ENCODE peak calls at places on chromosomes 16 and 17, in nine cellular contexts. One of them, this sample, is unnamed.

GRCh38 chr16:54591816-54592246 is 305.2 kb upstream of the IRX3 start:
- DNase-seq in H1: peak
- DNase-seq in lower lobe of right lung: no peak
- DNase-seq in RWPE2: no peak
- DNase-seq in colonic mucosa: no peak
- DNase-seq in HFFc6: no peak
- DNase-seq in ascending aorta: no peak
- DNase-seq in GM12865: no peak
- DNase-seq in AG10803: no peak
- DNase-seq in this sample: no peak

GRCh38 chr16:75301804-75302203 is 50.4 kb upstream of the BCAR1 start:
- DNase-seq in RWPE2: no peak
- DNase-seq in ascending aorta: no peak
- DNase-seq in H1: no peak
- DNase-seq in colonic mucosa: no peak
- DNase-seq in GM12865: no peak
- DNase-seq in AG10803: peak
- DNase-seq in HFFc6: peak
- DNase-seq in lower lobe of right lung: no peak
- DNase-seq in this sample: no peak

GRCh38 chr16:66419527-66419926 is 7.6 kb upstream of the BEAN1 start:
- DNase-seq in HFFc6: no peak
- DNase-seq in lower lobe of right lung: no peak
- DNase-seq in colonic mucosa: no peak
- DNase-seq in ascending aorta: no peak
- DNase-seq in RWPE2: no peak
- DNase-seq in AG10803: no peak
- DNase-seq in GM12865: no peak
- DNase-seq in H1: no peak
- DNase-seq in this sample: no peak

GRCh38 chr17:63290784-63291183 is 155.3 kb downstream of the CYB561 start:
- DNase-seq in colonic mucosa: no peak
- DNase-seq in GM12865: no peak
- DNase-seq in lower lobe of right lung: no peak
- DNase-seq in ascending aorta: no peak
- DNase-seq in RWPE2: no peak
- DNase-seq in H1: no peak
- DNase-seq in HFFc6: no peak
- DNase-seq in AG10803: no peak
- DNase-seq in this sample: no peak

GRCh38 chr17:20028436-20028835 is 19.3 kb downstream of the SPECC1 start:
- DNase-seq in AG10803: peak
- DNase-seq in ascending aorta: no peak
- DNase-seq in lower lobe of right lung: no peak
- DNase-seq in RWPE2: no peak
- DNase-seq in GM12865: no peak
- DNase-seq in H1: no peak
- DNase-seq in colonic mucosa: no peak
- DNase-seq in HFFc6: no peak
- DNase-seq in this sample: no peak

GRCh38 chr17:28174352-28175046 is 132.0 kb downstream of the NLK start:
- DNase-seq in GM12865: peak
- DNase-seq in RWPE2: no peak
- DNase-seq in lower lobe of right lung: no peak
- DNase-seq in H1: no peak
- DNase-seq in HFFc6: no peak
- DNase-seq in AG10803: no peak
- DNase-seq in colonic mucosa: no peak
- DNase-seq in ascending aorta: no peak
- DNase-seq in this sample: no peak

GRCh38 chr17:35191001-35191695 is 3.0 kb downstream of the SLC35G3 start:
- DNase-seq in lower lobe of right lung: no peak
- DNase-seq in AG10803: no peak
- DNase-seq in ascending aorta: no peak
- DNase-seq in colonic mucosa: no peak
- DNase-seq in H1: no peak
- DNase-seq in GM12865: no peak
- DNase-seq in HFFc6: no peak
- DNase-seq in RWPE2: no peak
- DNase-seq in this sample: no peak

GRCh38 chr16:10817514-10817913 is 1.1 kb downstream of the TVP23A start:
- DNase-seq in RWPE2: no peak
- DNase-seq in lower lobe of right lung: no peak
- DNase-seq in colonic mucosa: no peak
- DNase-seq in HFFc6: no peak
- DNase-seq in H1: no peak
- DNase-seq in GM12865: no peak
- DNase-seq in AG10803: no peak
- DNase-seq in ascending aorta: no peak
- DNase-seq in this sample: no peak

GRCh38 chr17:81599719-81600486 is 37.0 kb downstream of the NPLOC4 start:
- DNase-seq in RWPE2: no peak
- DNase-seq in AG10803: peak
- DNase-seq in HFFc6: peak
- DNase-seq in H1: no peak
- DNase-seq in lower lobe of right lung: no peak
- DNase-seq in ascending aorta: no peak
- DNase-seq in colonic mucosa: no peak
- DNase-seq in GM12865: no peak
- DNase-seq in this sample: no peak

GRCh38 chr16:21162661-21163151 is 4.2 kb downstream of the LDAF1 start:
- DNase-seq in ascending aorta: no peak
- DNase-seq in HFFc6: no peak
- DNase-seq in colonic mucosa: no peak
- DNase-seq in lower lobe of right lung: no peak
- DNase-seq in RWPE2: no peak
- DNase-seq in GM12865: no peak
- DNase-seq in AG10803: peak
- DNase-seq in H1: no peak
- DNase-seq in this sample: no peak

GRCh38 chr17:1752425-1752941 is 9.4 kb upstream of the SERPINF1 start:
- DNase-seq in RWPE2: peak
- DNase-seq in AG10803: no peak
- DNase-seq in colonic mucosa: no peak
- DNase-seq in GM12865: no peak
- DNase-seq in HFFc6: no peak
- DNase-seq in lower lobe of right lung: peak
- DNase-seq in ascending aorta: no peak
- DNase-seq in H1: no peak
- DNase-seq in this sample: no peak

GRCh38 chr16:23500212-23500865 is 10.0 kb downstream of the GGA2 start:
- DNase-seq in colonic mucosa: peak
- DNase-seq in AG10803: no peak
- DNase-seq in HFFc6: no peak
- DNase-seq in RWPE2: no peak
- DNase-seq in lower lobe of right lung: peak
- DNase-seq in ascending aorta: no peak
- DNase-seq in GM12865: no peak
- DNase-seq in H1: no peak
- DNase-seq in this sample: no peak

GRCh38 chr17:28384281-28385036 is 13.0 kb downstream of the SARM1 start:
- DNase-seq in ascending aorta: peak
- DNase-seq in GM12865: no peak
- DNase-seq in HFFc6: no peak
- DNase-seq in colonic mucosa: peak
- DNase-seq in lower lobe of right lung: peak
- DNase-seq in RWPE2: no peak
- DNase-seq in AG10803: peak
- DNase-seq in H1: no peak
- DNase-seq in this sample: no peak

GRCh38 chr16:86061771-86062170 is 162.8 kb downstream of the IRF8 start:
- DNase-seq in lower lobe of right lung: no peak
- DNase-seq in AG10803: no peak
- DNase-seq in colonic mucosa: no peak
- DNase-seq in RWPE2: peak
- DNase-seq in GM12865: no peak
- DNase-seq in ascending aorta: no peak
- DNase-seq in HFFc6: no peak
- DNase-seq in H1: no peak
- DNase-seq in this sample: no peak

DNA sequence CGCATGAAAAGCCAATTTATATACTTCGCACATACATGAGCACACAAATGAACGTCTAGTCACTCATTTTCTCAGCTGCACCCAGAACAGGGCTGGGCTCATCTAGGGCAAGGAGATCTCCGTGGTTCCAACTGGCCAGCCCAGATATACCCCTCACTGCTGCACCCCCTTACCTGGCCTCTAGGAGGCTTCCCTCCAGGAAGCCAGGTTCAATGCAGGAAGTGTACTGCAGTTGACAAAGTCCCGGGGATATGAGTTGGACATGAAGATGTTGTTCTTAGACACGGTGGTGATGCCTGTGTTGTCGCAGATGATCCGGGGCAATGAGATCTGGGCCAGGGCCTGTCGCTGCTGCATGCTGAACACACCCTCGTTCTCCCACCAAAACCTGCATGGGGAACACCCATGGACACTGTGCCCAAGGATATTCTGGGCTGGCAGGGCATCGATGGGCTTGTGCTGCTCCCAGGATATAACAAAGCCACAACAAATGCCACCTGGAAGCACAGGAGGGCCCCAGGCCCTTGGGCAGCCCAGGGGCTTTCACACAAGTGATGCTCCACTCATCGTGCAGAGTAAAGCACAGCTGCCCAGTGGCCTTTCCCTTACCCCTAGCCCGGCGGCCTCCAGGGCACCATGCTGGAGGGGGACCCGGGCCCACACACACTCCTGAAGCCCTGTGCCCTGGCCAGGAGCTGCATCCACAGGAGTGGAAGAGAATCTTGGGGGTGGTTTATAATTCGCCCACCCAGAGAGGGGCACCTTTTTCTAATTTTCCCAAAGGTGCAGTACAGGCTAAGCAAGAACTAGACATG is 10.1 kb downstream of the MPO start:
- DNase-seq in H1: no peak
- DNase-seq in AG10803: no peak
- DNase-seq in colonic mucosa: no peak
- DNase-seq in ascending aorta: no peak
- DNase-seq in GM12865: no peak
- DNase-seq in HFFc6: no peak
- DNase-seq in lower lobe of right lung: no peak
- DNase-seq in RWPE2: no peak
- DNase-seq in this sample: no peak
- TF ChIP-seq CTCF in H1: peak
- TF ChIP-seq CTCF in AG10803: no peak
- TF ChIP-seq CTCF in colonic mucosa: no peak
- TF ChIP-seq CTCF in ascending aorta: no peak
- TF ChIP-seq CTCF in GM12865: peak
- TF ChIP-seq CTCF in HFFc6: peak
- TF ChIP-seq CTCF in lower lobe of right lung: no peak
- TF ChIP-seq CTCF in RWPE2: no peak
- TF ChIP-seq CTCF in this sample: peak

DNA sequence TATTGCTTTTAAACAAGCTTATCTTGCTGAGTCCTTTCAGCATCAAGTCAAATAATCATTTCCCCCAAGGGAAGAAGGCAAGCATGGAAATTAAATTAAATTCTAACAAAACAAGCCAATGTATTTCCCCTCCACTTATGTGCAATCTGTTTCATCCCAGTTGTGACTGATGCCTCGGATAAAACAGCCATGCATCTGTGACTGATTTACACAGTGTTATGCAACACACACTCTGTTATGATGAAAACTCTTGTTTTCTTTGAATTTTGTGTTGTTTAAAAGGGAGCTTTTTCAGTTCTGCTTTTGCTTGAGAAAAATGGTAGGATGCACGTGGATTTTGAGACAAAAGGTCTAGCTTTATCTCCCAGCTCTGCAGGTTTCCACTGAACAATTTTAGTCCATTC is 32.6 kb downstream of the TMEM100 start:
- DNase-seq in HFFc6: no peak
- DNase-seq in H1: no peak
- DNase-seq in GM12865: no peak
- DNase-seq in RWPE2: no peak
- DNase-seq in colonic mucosa: no peak
- DNase-seq in ascending aorta: no peak
- DNase-seq in AG10803: peak
- DNase-seq in lower lobe of right lung: no peak
- DNase-seq in this sample: no peak
- TF ChIP-seq CTCF in HFFc6: no peak
- TF ChIP-seq CTCF in H1: no peak
- TF ChIP-seq CTCF in GM12865: no peak
- TF ChIP-seq CTCF in RWPE2: no peak
- TF ChIP-seq CTCF in colonic mucosa: no peak
- TF ChIP-seq CTCF in ascending aorta: no peak
- TF ChIP-seq CTCF in AG10803: no peak
- TF ChIP-seq CTCF in lower lobe of right lung: no peak
- TF ChIP-seq CTCF in this sample: no peak

GRCh38 chr17:61397086-61397842 is 2.4 kb upstream of the TBX2 start:
- DNase-seq in colonic mucosa: no peak
- DNase-seq in lower lobe of right lung: peak
- DNase-seq in ascending aorta: no peak
- DNase-seq in HFFc6: no peak
- DNase-seq in AG10803: no peak
- DNase-seq in GM12865: no peak
- DNase-seq in H1: no peak
- DNase-seq in RWPE2: no peak
- DNase-seq in this sample: no peak
- TF ChIP-seq CTCF in colonic mucosa: no peak
- TF ChIP-seq CTCF in lower lobe of right lung: no peak
- TF ChIP-seq CTCF in ascending aorta: no peak
- TF ChIP-seq CTCF in HFFc6: peak
- TF ChIP-seq CTCF in AG10803: no peak
- TF ChIP-seq CTCF in GM12865: no peak
- TF ChIP-seq CTCF in H1: no peak
- TF ChIP-seq CTCF in RWPE2: no peak
- TF ChIP-seq CTCF in this sample: no peak

GRCh38 chr16:1091992-1092552 is 4.0 kb downstream of the C1QTNF8 start:
- DNase-seq in GM12865: no peak
- DNase-seq in lower lobe of right lung: no peak
- DNase-seq in ascending aorta: no peak
- DNase-seq in HFFc6: no peak
- DNase-seq in RWPE2: no peak
- DNase-seq in colonic mucosa: no peak
- DNase-seq in AG10803: no peak
- DNase-seq in H1: no peak
- DNase-seq in this sample: no peak

GRCh38 chr16:1094124-1094479 is 1.9 kb downstream of the C1QTNF8 start:
- DNase-seq in ascending aorta: no peak
- DNase-seq in AG10803: no peak
- DNase-seq in GM12865: no peak
- DNase-seq in RWPE2: no peak
- DNase-seq in lower lobe of right lung: no peak
- DNase-seq in H1: no peak
- DNase-seq in HFFc6: no peak
- DNase-seq in colonic mucosa: no peak
- DNase-seq in this sample: no peak

GRCh38 chr16:1095450-1096163 is 437 bp downstream of the C1QTNF8 start:
- DNase-seq in lower lobe of right lung: no peak
- DNase-seq in H1: no peak
- DNase-seq in HFFc6: no peak
- DNase-seq in ascending aorta: no peak
- DNase-seq in AG10803: no peak
- DNase-seq in GM12865: no peak
- DNase-seq in RWPE2: no peak
- DNase-seq in colonic mucosa: no peak
- DNase-seq in this sample: no peak

GRCh38 chr16:1094601-1095449 is 1.2 kb downstream of the C1QTNF8 start:
- DNase-seq in ascending aorta: no peak
- DNase-seq in H1: no peak
- DNase-seq in RWPE2: no peak
- DNase-seq in HFFc6: no peak
- DNase-seq in lower lobe of right lung: no peak
- DNase-seq in AG10803: no peak
- DNase-seq in colonic mucosa: no peak
- DNase-seq in GM12865: no peak
- DNase-seq in this sample: no peak

GRCh38 chr16:1093284-1094123 is 2.5 kb downstream of the C1QTNF8 start:
- DNase-seq in H1: no peak
- DNase-seq in AG10803: no peak
- DNase-seq in HFFc6: no peak
- DNase-seq in GM12865: peak
- DNase-seq in colonic mucosa: no peak
- DNase-seq in RWPE2: no peak
- DNase-seq in lower lobe of right lung: no peak
- DNase-seq in ascending aorta: no peak
- DNase-seq in this sample: no peak
- TF ChIP-seq CTCF in H1: no peak
- TF ChIP-seq CTCF in AG10803: no peak
- TF ChIP-seq CTCF in HFFc6: no peak
- TF ChIP-seq CTCF in GM12865: no peak
- TF ChIP-seq CTCF in colonic mucosa: no peak
- TF ChIP-seq CTCF in RWPE2: no peak
- TF ChIP-seq CTCF in lower lobe of right lung: no peak
- TF ChIP-seq CTCF in ascending aorta: no peak
- TF ChIP-seq CTCF in this sample: no peak